ENCODE peak calls at places on chromosome 16, in nine cellular contexts. Q is cardiac muscle cell, F is right atrium auricular region, V is GM12865, H is foreskin fibroblast, D is AG09309, Z is fibroblast of lung, B is NB4, A is IMR-90. U is an unnamed sample.

GRCh38 chr16:57600048-57600835 is 28.2 kb upstream of the ADGRG1 start:
- DNase-seq in Q (peak), F (no peak), V (peak), H (peak), D (no peak), Z (peak), B (peak), A (peak), U (peak)

GRCh38 chr16:1620391-1620790 is 8.2 kb downstream of the CRAMP1 start:
- DNase-seq in Q (no peak), F (no peak), V (peak), H (no peak), D (no peak), Z (no peak), B (no peak), A (no peak), U (no peak)

GRCh38 chr16:89922884-89923639 is at the start of gene TUBB3:
- DNase-seq in Q (peak), F (no peak), V (peak), H (peak), D (no peak), Z (peak), B (peak), A (peak), U (peak)

GRCh38 chr16:28951410-28951943 is 740 bp downstream of the NFATC2IP start:
- DNase-seq in Q (no peak), F (no peak), V (peak), H (no peak), D (no peak), Z (no peak), B (peak), A (no peak), U (peak)

GRCh38 chr16:19291459-19291858 is 5.9 kb downstream of the CLEC19A start:
- DNase-seq in Q (no peak), F (no peak), V (peak), H (no peak), D (no peak), Z (no peak), B (no peak), A (no peak), U (peak)

GRCh38 chr16:89395150-89396142 is 94.9 kb downstream of the ANKRD11 start:
- DNase-seq in Q (no peak), F (peak), V (no peak), H (peak), D (peak), Z (peak), B (no peak), A (peak), U (no peak)

GRCh38 chr16:58411736-58412614 is 19.7 kb downstream of the GINS3 start:
- DNase-seq in Q (no peak), F (no peak), V (no peak), H (no peak), D (no peak), Z (no peak), B (peak), A (no peak), U (no peak)

GRCh38 chr16:51408357-51408756 is 257.3 kb upstream of the SALL1 start:
- DNase-seq in Q (no peak), F (no peak), V (no peak), H (peak), D (no peak), Z (peak), B (no peak), A (peak), U (no peak)

GRCh38 chr16:48434653-48435318 is 49.6 kb upstream of the SIAH1 start:
- DNase-seq in Q (no peak), F (no peak), V (peak), H (peak), D (no peak), Z (peak), B (peak), A (peak), U (no peak)

GRCh38 chr16:12527077-12527476 is 276.6 kb downstream of the CPPED1 start:
- DNase-seq in Q (no peak), F (no peak), V (no peak), H (peak), D (no peak), Z (no peak), B (no peak), A (no peak), U (no peak)

GRCh38 chr16:16830973-16831372 is 452.0 kb downstream of the NPIPA7 start:
- DNase-seq in Q (no peak), F (no peak), V (no peak), H (no peak), D (no peak), Z (no peak), B (no peak), A (no peak), U (no peak)

GRCh38 chr16:48432136-48432535 is 46.9 kb upstream of the SIAH1 start:
- DNase-seq in Q (no peak), F (no peak), V (peak), H (no peak), D (no peak), Z (no peak), B (peak), A (no peak), U (no peak)

GRCh38 chr16:64717871-64718270 is 404.0 kb downstream of the CDH11 start:
- DNase-seq in Q (no peak), F (no peak), V (no peak), H (no peak), D (no peak), Z (no peak), B (no peak), A (no peak), U (no peak)

GRCh38 chr16:68389006-68389405 is 59.3 kb downstream of the SMPD3 start:
- DNase-seq in Q (no peak), F (no peak), V (no peak), H (no peak), D (no peak), Z (no peak), B (no peak), A (no peak), U (no peak)

GRCh38 chr16:53518550-53519416 is 15.8 kb upstream of the AKTIP start:
- DNase-seq in Q (no peak), F (peak), V (peak), H (peak), D (no peak), Z (no peak), B (peak), A (peak), U (peak)

GRCh38 chr16:10556240-10556639 is 24.2 kb downstream of the EMP2 start:
- DNase-seq in Q (no peak), F (no peak), V (no peak), H (no peak), D (no peak), Z (no peak), B (no peak), A (no peak), U (no peak)

GRCh38 chr16:3058173-3059030 is 7.0 kb upstream of the IL32 start:
- DNase-seq in Q (peak), F (no peak), V (peak), H (peak), D (no peak), Z (peak), B (peak), A (no peak), U (peak)

GRCh38 chr16:14489460-14489859 is 140.6 kb downstream of the PARN start:
- DNase-seq in Q (peak), F (no peak), V (peak), H (peak), D (no peak), Z (no peak), B (peak), A (peak), U (peak)

GRCh38 chr16:590165-590874 is 454 bp downstream of the RAB40C start:
- DNase-seq in Q (peak), F (no peak), V (no peak), H (peak), D (no peak), Z (peak), B (no peak), A (peak), U (peak)

GRCh38 chr16:22091721-22092120 is 620 bp upstream of the VWA3A start:
- DNase-seq in Q (no peak), F (no peak), V (no peak), H (no peak), D (no peak), Z (no peak), B (no peak), A (no peak), U (no peak)

GRCh38 chr16:10067406-10067805 is 114.8 kb downstream of the GRIN2A start:
- DNase-seq in Q (no peak), F (no peak), V (no peak), H (no peak), D (no peak), Z (no peak), B (no peak), A (no peak), U (no peak)

GRCh38 chr16:2939968-2940367 is 24.1 kb upstream of the KREMEN2 start:
- DNase-seq in Q (no peak), F (no peak), V (no peak), H (no peak), D (no peak), Z (no peak), B (no peak), A (no peak), U (no peak)

GRCh38 chr16:1825864-1826690 is 548 bp downstream of the HAGH start:
- DNase-seq in Q (peak), F (no peak), V (peak), H (peak), D (no peak), Z (no peak), B (peak), A (peak), U (peak)

GRCh38 chr16:79409970-79410369 is 190.6 kb downstream of the MAF start:
- DNase-seq in Q (no peak), F (no peak), V (no peak), H (no peak), D (no peak), Z (no peak), B (peak), A (no peak), U (no peak)

GRCh38 chr16:12763517-12763916 is 40.2 kb downstream of the CPPED1 start:
- DNase-seq in Q (no peak), F (no peak), V (no peak), H (no peak), D (no peak), Z (no peak), B (no peak), A (peak), U (no peak)

GRCh38 chr16:9042943-9043680 is 48.3 kb upstream of the HAPSTR1 start:
- DNase-seq in Q (no peak), F (no peak), V (no peak), H (peak), D (peak), Z (peak), B (no peak), A (peak), U (no peak)

GRCh38 chr16:24995469-24995868 is 19.7 kb downstream of the ARHGAP17 start:
- DNase-seq in Q (no peak), F (no peak), V (no peak), H (no peak), D (no peak), Z (no peak), B (no peak), A (no peak), U (no peak)
- TF ChIP-seq CTCF in Q (no peak), F (no peak), V (no peak), H (no peak), D (no peak), Z (no peak), B (no peak), A (no peak), U (no peak)

GRCh38 chr16:66848172-66848571 is 4.0 kb downstream of the CA7 start:
- DNase-seq in Q (no peak), F (no peak), V (no peak), H (no peak), D (no peak), Z (no peak), B (no peak), A (no peak), U (peak)

GRCh38 chr16:66847533-66848057 is 3.4 kb downstream of the CA7 start:
- DNase-seq in Q (no peak), F (no peak), V (no peak), H (no peak), D (no peak), Z (no peak), B (no peak), A (no peak), U (no peak)

GRCh38 chr16:66846266-66846665 is 2.1 kb downstream of the CA7 start:
- DNase-seq in Q (no peak), F (no peak), V (peak), H (no peak), D (no peak), Z (no peak), B (no peak), A (no peak), U (no peak)

GRCh38 chr16:66845791-66846221 is 1.6 kb downstream of the CA7 start:
- DNase-seq in Q (no peak), F (no peak), V (no peak), H (no peak), D (no peak), Z (no peak), B (no peak), A (no peak), U (no peak)

GRCh38 chr16:66846831-66847230 is 2.6 kb downstream of the CA7 start:
- DNase-seq in Q (no peak), F (no peak), V (no peak), H (no peak), D (no peak), Z (no peak), B (no peak), A (no peak), U (no peak)
- TF ChIP-seq CTCF in Q (no peak), F (no peak), V (no peak), H (no peak), D (no peak), Z (no peak), B (no peak), A (no peak), U (no peak)

GRCh38 chr16:83066881-83067280 is 440.1 kb downstream of the CDH13 start:
- DNase-seq in Q (no peak), F (no peak), V (no peak), H (no peak), D (no peak), Z (no peak), B (no peak), A (no peak), U (no peak)

GRCh38 chr16:83066011-83066410 is 439.2 kb downstream of the CDH13 start:
- DNase-seq in Q (no peak), F (no peak), V (no peak), H (no peak), D (no peak), Z (no peak), B (no peak), A (no peak), U (no peak)

GRCh38 chr16:83070416-83071199 is 443.8 kb downstream of the CDH13 start:
- DNase-seq in Q (no peak), F (no peak), V (no peak), H (no peak), D (peak), Z (no peak), B (no peak), A (no peak), U (no peak)

DNA sequence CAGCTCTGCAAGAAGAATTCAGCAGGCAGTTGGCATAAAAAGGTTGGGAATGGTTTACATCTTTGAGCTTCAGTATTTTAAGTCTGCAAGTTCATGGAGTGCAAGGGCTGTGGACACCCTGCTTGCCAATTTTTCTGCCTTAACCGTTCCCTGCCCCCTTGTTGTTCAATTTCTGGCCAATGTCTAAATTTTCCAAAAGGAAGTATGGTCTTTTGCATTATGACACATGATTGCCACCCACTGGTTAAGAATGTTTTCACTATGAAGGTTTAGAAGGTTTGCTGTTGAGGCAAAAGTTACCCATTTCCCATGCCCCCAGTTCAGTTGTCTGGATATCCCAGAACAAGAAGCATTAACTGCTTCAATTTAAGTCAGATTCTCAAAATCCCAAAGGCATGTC is 441.9 kb downstream of the CDH13 start:
- DNase-seq in Q (no peak), F (no peak), V (no peak), H (peak), D (peak), Z (peak), B (no peak), A (peak), U (no peak)
- TF ChIP-seq CTCF in Q (peak), F (peak), V (no peak), H (no peak), D (peak), Z (peak), B (no peak), A (peak), U (no peak)

GRCh38 chr16:69438465-69438864 is 14.0 kb downstream of the CYB5B start:
- DNase-seq in Q (no peak), F (no peak), V (peak), H (no peak), D (no peak), Z (no peak), B (no peak), A (no peak), U (no peak)

GRCh38 chr16:69432069-69432468 is 7.7 kb downstream of the CYB5B start:
- DNase-seq in Q (no peak), F (no peak), V (peak), H (no peak), D (no peak), Z (no peak), B (no peak), A (no peak), U (no peak)

GRCh38 chr16:69440236-69440635 is 15.8 kb downstream of the CYB5B start:
- DNase-seq in Q (no peak), F (no peak), V (no peak), H (no peak), D (no peak), Z (no peak), B (no peak), A (no peak), U (no peak)

GRCh38 chr16:69434066-69434465 is 9.6 kb downstream of the CYB5B start:
- DNase-seq in Q (no peak), F (no peak), V (no peak), H (no peak), D (no peak), Z (no peak), B (no peak), A (no peak), U (no peak)

DNA sequence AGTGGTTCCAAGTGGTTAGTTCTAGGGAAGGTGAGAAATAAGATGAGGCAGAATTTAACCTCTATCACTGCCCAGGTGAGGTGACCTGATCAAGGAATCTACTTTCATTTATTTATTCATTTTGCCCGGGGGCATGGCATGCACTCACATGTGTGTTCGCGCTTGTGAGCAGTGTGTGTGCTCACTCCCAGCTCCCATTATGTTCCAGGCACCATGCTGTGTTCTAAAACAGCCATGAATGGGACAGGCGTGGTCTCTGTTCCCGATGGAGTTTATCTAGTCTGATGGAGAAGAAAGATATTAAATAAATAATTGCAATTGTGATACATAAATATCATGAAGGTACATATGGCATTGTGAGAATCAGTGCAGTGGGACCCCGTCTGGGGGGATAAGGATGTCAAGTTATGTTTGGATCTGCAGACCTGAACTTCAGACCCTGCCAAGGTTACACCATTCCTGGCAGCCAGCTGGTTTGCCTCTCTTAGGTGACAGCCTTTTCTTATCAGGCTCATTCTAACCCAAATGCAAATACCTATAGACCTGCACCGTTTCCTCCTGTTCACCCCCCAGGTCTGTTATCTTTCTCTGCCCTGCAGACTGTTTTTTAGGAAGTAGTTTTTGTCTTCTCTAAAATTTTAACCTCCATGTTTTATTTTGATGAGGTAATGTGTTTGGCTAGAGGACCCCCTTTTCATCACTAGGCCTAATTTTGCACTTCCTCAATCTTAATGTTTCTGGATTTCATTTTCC is 11.7 kb downstream of the CYB5B start:
- DNase-seq in Q (peak), F (no peak), V (peak), H (no peak), D (no peak), Z (no peak), B (peak), A (no peak), U (no peak)
- TF ChIP-seq CTCF in Q (no peak), F (no peak), V (no peak), H (no peak), D (no peak), Z (no peak), B (no peak), A (no peak), U (no peak)

GRCh38 chr16:30797670-30798309 is 10.8 kb upstream of the ZNF629 start:
- DNase-seq in Q (no peak), F (no peak), V (no peak), H (peak), D (no peak), Z (no peak), B (no peak), A (no peak), U (no peak)
- TF ChIP-seq CTCF in Q (no peak), F (no peak), V (no peak), H (no peak), D (no peak), Z (no peak), B (peak), A (no peak), U (no peak)

GRCh38 chr16:63461248-63461841 is 1425.1 kb upstream of the CDH8 start:
- DNase-seq in Q (peak), F (no peak), V (no peak), H (peak), D (peak), Z (peak), B (peak), A (peak), U (no peak)
- TF ChIP-seq CTCF in Q (peak), F (peak), V (no peak), H (peak), D (peak), Z (peak), B (peak), A (peak), U (no peak)

GRCh38 chr16:84396537-84397008 is 28.2 kb downstream of the ATP2C2 start:
- DNase-seq in Q (no peak), F (no peak), V (no peak), H (peak), D (no peak), Z (no peak), B (no peak), A (peak), U (no peak)

GRCh38 chr16:84391151-84391873 is 23.0 kb downstream of the ATP2C2 start:
- DNase-seq in Q (no peak), F (no peak), V (no peak), H (peak), D (no peak), Z (peak), B (peak), A (peak), U (no peak)

DNA sequence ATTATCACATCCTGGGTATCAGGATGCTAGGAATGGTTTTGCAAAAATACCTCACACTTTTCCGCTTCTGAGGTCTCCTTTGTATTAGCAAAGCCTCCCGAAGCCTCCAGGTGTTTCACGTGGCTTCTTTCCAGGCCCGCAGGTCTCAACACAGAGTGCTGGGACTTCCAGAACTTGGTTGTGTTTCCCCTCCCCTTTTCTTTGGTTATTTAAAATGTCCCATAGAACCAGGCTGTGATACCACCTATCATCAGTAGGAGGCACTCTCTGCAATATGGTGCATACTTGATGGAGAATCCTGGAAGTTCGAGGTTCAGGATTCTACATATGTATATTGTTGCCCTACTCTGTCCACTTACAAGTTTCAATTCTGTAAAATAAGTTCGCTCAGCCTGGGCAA is 28.8 kb downstream of the ATP2C2 start:
- DNase-seq in Q (no peak), F (no peak), V (no peak), H (no peak), D (no peak), Z (no peak), B (no peak), A (no peak), U (no peak)
- TF ChIP-seq CTCF in Q (peak), F (no peak), V (peak), H (no peak), D (peak), Z (no peak), B (peak), A (peak), U (no peak)

GRCh38 chr16:83947642-83948234 is 5.3 kb upstream of the OSGIN1 start:
- DNase-seq in Q (no peak), F (no peak), V (no peak), H (no peak), D (no peak), Z (no peak), B (no peak), A (no peak), U (no peak)

GRCh38 chr16:83948914-83949723 is 3.9 kb upstream of the OSGIN1 start:
- DNase-seq in Q (no peak), F (no peak), V (no peak), H (no peak), D (no peak), Z (no peak), B (no peak), A (no peak), U (no peak)

GRCh38 chr16:83945587-83945986 is 7.5 kb upstream of the OSGIN1 start:
- DNase-seq in Q (no peak), F (no peak), V (no peak), H (no peak), D (no peak), Z (no peak), B (no peak), A (no peak), U (no peak)

GRCh38 chr16:83946154-83946780 is 6.8 kb upstream of the OSGIN1 start:
- DNase-seq in Q (no peak), F (no peak), V (no peak), H (no peak), D (no peak), Z (no peak), B (no peak), A (no peak), U (no peak)

GRCh38 chr16:83946781-83947566 is 6.1 kb upstream of the OSGIN1 start:
- DNase-seq in Q (no peak), F (no peak), V (no peak), H (no peak), D (no peak), Z (no peak), B (no peak), A (no peak), U (no peak)
- TF ChIP-seq CTCF in Q (no peak), F (no peak), V (no peak), H (no peak), D (no peak), Z (no peak), B (no peak), A (no peak), U (no peak)